ENCODE peak calls at places on chromosomes 12 and 14, in seven cellular contexts. A is EL; P is kidney; K is A549; T is stimulated activated CD4-positive, alpha-beta T cell treated with anti-CD3 and anti-CD28 coated beads, Interleukin-4, amount 100 ng/mL, for 1 hour; S is cardiac fibroblast; I is T-helper 2 cell. B is an unnamed sample.

GRCh38 chr12:71838661-71839060 is 898 bp upstream of the TBC1D15 start:
- DNase-seq in P (no peak), I (no peak), T (no peak), S (no peak), A (no peak), K (no peak), B (no peak)

GRCh38 chr12:114689075-114689994 is 5.4 kb upstream of the TBX3 start:
- DNase-seq in I (no peak), K (no peak), S (no peak), P (no peak), T (no peak), A (no peak), B (no peak)

GRCh38 chr12:3820122-3820521 is 53.1 kb downstream of the PARP11 start:
- DNase-seq in K (peak; percentile 10), I (no peak), A (peak; percentile 50), T (no peak), S (peak; percentile 60), P (no peak), B (no peak)

GRCh38 chr12:40055227-40055579 is 50.7 kb downstream of the SLC2A13 start:
- DNase-seq in I (no peak), A (no peak), P (no peak), K (peak; percentile 23), S (peak; percentile 17), T (no peak), B (no peak)

GRCh38 chr12:65779091-65779642 is 45.1 kb upstream of the HMGA2 start:
- DNase-seq in A (peak; percentile 72), I (no peak), T (no peak), P (no peak), K (peak; percentile 63), S (peak; percentile 80), B (peak; percentile 54)

GRCh38 chr12:16454481-16454880 is 107.0 kb downstream of the MGST1 start:
- DNase-seq in T (no peak), P (no peak), S (peak; percentile 63), I (no peak), K (no peak), A (peak; percentile 1), B (no peak)

GRCh38 chr12:76747245-76747644 is 16.7 kb upstream of the ZDHHC17 start:
- DNase-seq in K (no peak), T (no peak), S (no peak), A (no peak), I (no peak), P (no peak), B (no peak)

GRCh38 chr14:101104485-101104884 is 201.0 kb upstream of the RTL1 start:
- DNase-seq in S (no peak), K (no peak), A (no peak), T (no peak), P (peak; percentile 20), I (no peak), B (no peak)

GRCh38 chr12:95117178-95117599 is 43.8 kb upstream of the NR2C1 start:
- DNase-seq in T (peak; percentile 49), A (peak; percentile 76), P (no peak), S (peak; percentile 86), I (no peak), K (peak; percentile 82), B (peak; percentile 64)

GRCh38 chr12:89574736-89575208 is 48.9 kb upstream of the POC1B start:
- DNase-seq in T (no peak), I (no peak), S (peak; percentile 67), K (peak; percentile 24), A (peak; percentile 73), P (no peak), B (no peak)

GRCh38 chr14:92984896-92985295 is 61.9 kb downstream of the CHGA start:
- DNase-seq in T (no peak), A (no peak), I (no peak), K (no peak), P (no peak), S (no peak), B (no peak)

GRCh38 chr12:13436182-13436581 is 239.7 kb downstream of the EMP1 start:
- DNase-seq in P (no peak), K (no peak), T (no peak), I (no peak), A (no peak), S (no peak), B (no peak)

GRCh38 chr14:101126376-101127130 is 223.0 kb upstream of the RTL1 start:
- DNase-seq in I (no peak), T (no peak), S (no peak), P (peak; percentile 68), K (no peak), A (no peak), B (no peak)

GRCh38 chr12:131349397-131350127 is 361.3 kb upstream of the SFSWAP start:
- DNase-seq in S (no peak), T (no peak), P (no peak), K (no peak), I (no peak), A (no peak), B (no peak)

GRCh38 chr12:90905691-90906370 is 49.1 kb downstream of the CCER1 start:
- DNase-seq in P (no peak), I (no peak), A (peak; percentile 16), S (peak; percentile 68), T (no peak), K (no peak), B (no peak)

GRCh38 chr12:27901959-27902358 is 70.6 kb downstream of the PTHLH start:
- DNase-seq in A (no peak), K (no peak), P (no peak), T (no peak), S (peak; percentile 38), I (no peak), B (no peak)

GRCh38 chr12:26701604-26702215 is 131.3 kb downstream of the ITPR2 start:
- DNase-seq in A (peak; percentile 53), P (no peak), I (no peak), S (peak; percentile 78), T (no peak), K (peak; percentile 58), B (peak; percentile 28)

GRCh38 chr12:125773033-125773432 is 707.8 kb downstream of the AACS start:
- DNase-seq in I (no peak), T (no peak), K (peak; percentile 75), A (no peak), P (no peak), S (peak; percentile 5), B (peak; percentile 6)

GRCh38 chr14:24263848-24264247 is 871 bp upstream of the TGM1 start:
- DNase-seq in P (no peak), S (no peak), T (no peak), I (no peak), A (no peak), K (no peak), B (no peak)

GRCh38 chr12:96048392-96048969 is 13.1 kb upstream of the LTA4H start:
- DNase-seq in I (no peak), K (peak; percentile 37), A (no peak), S (peak; percentile 14), T (no peak), P (no peak), B (no peak)

GRCh38 chr14:47040490-47040889 is 388.9 kb upstream of the RPL10L start:
- DNase-seq in S (no peak), T (no peak), P (no peak), A (no peak), K (peak; percentile 31), I (no peak), B (peak; percentile 31)

GRCh38 chr14:38339704-38340103 is 83.8 kb upstream of the CLEC14A start:
- DNase-seq in A (peak; percentile 89), K (no peak), I (no peak), S (peak; percentile 75), P (no peak), T (no peak), B (no peak)

GRCh38 chr12:49626169-49626835 is 2.9 kb downstream of the PRPF40B start:
- DNase-seq in T (peak; percentile 29), P (no peak), K (no peak), A (peak; percentile 23), S (peak; percentile 49), I (no peak), B (no peak)

GRCh38 chr12:25020621-25021243 is 71.8 kb upstream of the BCAT1 start:
- DNase-seq in S (no peak), A (no peak), I (no peak), K (no peak), P (no peak), T (no peak), B (no peak)